ENCODE peak calls at places on chromosomes 2 and 18, in four cellular contexts. One of them, this sample, is unnamed.

GRCh38 chr18:50388988-50389387 is 14.1 kb downstream of the SKA1 start:
- DNase-seq in HepG2: no peak
- DNase-seq in H1: no peak
- DNase-seq in GM12878: no peak
- DNase-seq in this sample: no peak

GRCh38 chr18:6994719-6995430 is 122.7 kb downstream of the LAMA1 start:
- DNase-seq in HepG2: no peak
- DNase-seq in H1: no peak
- DNase-seq in GM12878: no peak
- DNase-seq in this sample: no peak

GRCh38 chr2:182763311-182763912 is 47.4 kb downstream of the DNAJC10 start:
- DNase-seq in HepG2: peak
- DNase-seq in H1: no peak
- DNase-seq in GM12878: no peak
- DNase-seq in this sample: peak

GRCh38 chr2:138447889-138448570 is 53.5 kb upstream of the SPOPL start:
- DNase-seq in HepG2: no peak
- DNase-seq in H1: no peak
- DNase-seq in GM12878: no peak
- DNase-seq in this sample: no peak

GRCh38 chr2:214005337-214005736 is 405.5 kb upstream of the VWC2L start:
- DNase-seq in GM12878: no peak
- DNase-seq in H1: no peak
- DNase-seq in HepG2: no peak
- DNase-seq in this sample: no peak

GRCh38 chr2:95271381-95271971 is 2.8 kb upstream of the PROM2 start:
- DNase-seq in H1: peak
- DNase-seq in GM12878: no peak
- DNase-seq in HepG2: no peak
- DNase-seq in this sample: no peak

GRCh38 chr2:36411962-36412444 is 56.4 kb downstream of the CRIM1 start:
- DNase-seq in GM12878: no peak
- DNase-seq in H1: peak
- DNase-seq in HepG2: no peak
- DNase-seq in this sample: no peak

GRCh38 chr2:108612514-108613183 is 78.4 kb downstream of the LIMS1 start:
- DNase-seq in HepG2: no peak
- DNase-seq in GM12878: peak
- DNase-seq in H1: no peak
- DNase-seq in this sample: no peak

GRCh38 chr18:63451774-63452173 is 25.0 kb upstream of the SERPINB5 start:
- DNase-seq in H1: no peak
- DNase-seq in HepG2: no peak
- DNase-seq in GM12878: no peak
- DNase-seq in this sample: no peak

GRCh38 chr2:231592636-231593145 is at the start of gene TEX44:
- DNase-seq in HepG2: no peak
- DNase-seq in GM12878: no peak
- DNase-seq in H1: no peak
- DNase-seq in this sample: no peak

GRCh38 chr18:5197461-5197860 is 404 bp upstream of the AKAIN1 start:
- DNase-seq in HepG2: no peak
- DNase-seq in GM12878: no peak
- DNase-seq in H1: no peak
- DNase-seq in this sample: no peak

GRCh38 chr2:187511356-187512315 is 42.6 kb downstream of the TFPI start:
- DNase-seq in H1: no peak
- DNase-seq in GM12878: no peak
- DNase-seq in HepG2: no peak
- DNase-seq in this sample: no peak

GRCh38 chr2:230619471-230619870 is 93.2 kb upstream of the CAB39 start:
- DNase-seq in H1: peak
- DNase-seq in HepG2: no peak
- DNase-seq in GM12878: no peak
- DNase-seq in this sample: no peak

GRCh38 chr2:45789317-45789716 is 137.8 kb downstream of the PRKCE start:
- DNase-seq in H1: no peak
- DNase-seq in GM12878: no peak
- DNase-seq in HepG2: no peak
- DNase-seq in this sample: no peak

GRCh38 chr2:102126660-102127059 is 15.9 kb upstream of the IL1R1 start:
- DNase-seq in HepG2: no peak
- DNase-seq in GM12878: no peak
- DNase-seq in H1: no peak
- DNase-seq in this sample: no peak

GRCh38 chr18:8044004-8044403 is 476.9 kb downstream of the PTPRM start:
- DNase-seq in GM12878: no peak
- DNase-seq in HepG2: no peak
- DNase-seq in H1: no peak
- DNase-seq in this sample: no peak

GRCh38 chr2:162293122-162293781 is 25.2 kb downstream of the IFIH1 start:
- DNase-seq in GM12878: no peak
- DNase-seq in H1: no peak
- DNase-seq in HepG2: no peak
- DNase-seq in this sample: no peak

GRCh38 chr2:232231514-232231913 is 147.0 kb upstream of the ALPP start:
- DNase-seq in GM12878: no peak
- DNase-seq in H1: peak
- DNase-seq in HepG2: no peak
- DNase-seq in this sample: no peak

DNA sequence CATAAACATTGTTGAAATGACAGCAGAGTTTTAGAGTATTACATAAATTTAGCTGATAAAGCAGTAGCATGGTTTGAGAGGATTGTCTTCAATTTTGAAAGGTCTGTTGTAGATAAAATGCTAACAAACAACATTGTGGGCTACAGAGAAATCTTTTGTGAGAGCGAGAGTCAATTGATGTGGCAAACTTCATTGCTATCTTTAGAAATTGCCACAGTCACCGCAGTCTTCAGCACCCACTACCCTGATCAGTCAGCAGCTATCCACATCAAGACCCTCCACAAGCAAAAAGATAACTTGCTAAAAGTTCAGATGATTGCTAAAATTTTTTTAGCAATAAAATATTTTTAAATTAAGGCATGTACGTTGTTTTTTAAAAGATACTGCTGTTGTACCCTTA is 17.5 kb downstream of the VRK2 start:
- DNase-seq in H1: no peak
- DNase-seq in GM12878: no peak
- DNase-seq in HepG2: no peak
- DNase-seq in this sample: no peak
- TF ChIP-seq SUZ12 in H1: no peak
- TF ChIP-seq SUZ12 in GM12878: no peak
- TF ChIP-seq SUZ12 in HepG2: no peak
- TF ChIP-seq SUZ12 in this sample: no peak

GRCh38 chr2:216217904-216218260 is 108.7 kb downstream of the XRCC5 start:
- DNase-seq in H1: no peak
- DNase-seq in HepG2: no peak
- DNase-seq in GM12878: no peak
- DNase-seq in this sample: no peak

GRCh38 chr2:216216951-216217903 is 108.1 kb downstream of the XRCC5 start:
- DNase-seq in HepG2: peak
- DNase-seq in H1: no peak
- DNase-seq in GM12878: no peak
- DNase-seq in this sample: no peak

GRCh38 chr2:216214768-216215167 is 105.6 kb downstream of the XRCC5 start:
- DNase-seq in GM12878: no peak
- DNase-seq in HepG2: no peak
- DNase-seq in H1: no peak
- DNase-seq in this sample: no peak

GRCh38 chr2:216219866-216220265 is 110.7 kb downstream of the XRCC5 start:
- DNase-seq in GM12878: no peak
- DNase-seq in HepG2: no peak
- DNase-seq in H1: no peak
- DNase-seq in this sample: no peak

DNA sequence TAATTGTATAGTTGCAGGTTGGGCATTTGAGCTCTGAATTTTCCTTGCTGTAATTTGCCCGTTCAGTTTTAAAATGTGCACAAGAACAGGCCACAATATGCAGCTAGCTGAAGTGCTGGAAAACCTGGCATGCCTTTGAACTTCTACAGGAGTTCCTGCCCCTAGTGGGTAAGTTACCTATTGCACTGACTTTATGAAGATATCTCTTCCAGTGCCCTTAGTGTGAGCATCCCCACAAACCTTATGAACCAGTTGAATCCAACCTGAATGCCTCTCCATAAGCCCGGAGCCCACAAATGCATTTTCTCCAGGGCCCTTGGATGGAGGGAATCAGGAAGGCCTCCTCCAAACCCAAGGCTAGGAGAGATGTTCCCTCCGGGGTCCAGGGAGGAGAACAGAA is 106.8 kb downstream of the XRCC5 start:
- DNase-seq in H1: no peak
- DNase-seq in HepG2: peak
- DNase-seq in GM12878: no peak
- DNase-seq in this sample: peak
- TF ChIP-seq YY1 in H1: no peak
- TF ChIP-seq YY1 in HepG2: no peak
- TF ChIP-seq YY1 in GM12878: no peak
- TF ChIP-seq YY1 in this sample: no peak

DNA sequence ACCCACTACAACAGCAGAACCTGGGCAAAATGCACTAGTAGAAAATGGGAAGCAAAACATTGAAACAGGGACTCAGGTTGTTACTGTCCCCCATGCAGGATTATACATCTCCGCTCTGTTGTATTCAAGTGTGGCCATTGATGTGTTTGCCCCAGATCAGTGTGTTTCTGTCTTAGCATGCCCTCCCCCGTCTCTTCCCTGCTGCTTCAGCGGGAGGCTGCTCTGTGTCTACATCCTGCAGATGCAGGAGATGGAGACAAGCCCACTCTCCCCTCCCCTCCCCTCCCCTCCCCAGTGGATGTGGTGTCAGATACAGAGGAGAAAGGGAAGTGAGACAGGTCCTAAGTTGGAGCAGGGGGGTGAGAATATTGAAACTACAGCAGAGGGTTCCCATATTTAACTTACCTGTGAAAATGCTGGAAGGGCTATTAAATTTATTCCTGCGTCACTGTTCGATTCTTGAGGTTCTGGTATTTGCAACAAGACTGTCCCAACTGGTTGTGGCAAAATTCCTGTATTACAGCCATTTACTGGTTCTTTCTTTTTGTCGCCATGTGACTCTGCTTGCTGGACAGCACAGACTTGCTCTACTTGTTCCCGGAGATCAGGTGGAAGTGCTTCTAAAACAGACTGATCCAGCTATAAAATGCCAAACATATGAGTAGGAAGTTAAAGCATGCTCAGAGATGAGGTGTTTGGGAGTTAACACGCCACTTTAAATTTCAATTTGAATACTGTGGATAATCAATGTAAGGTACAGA is 67.0 kb downstream of the EIF5B start:
- DNase-seq in H1: no peak
- DNase-seq in GM12878: no peak
- DNase-seq in HepG2: no peak
- DNase-seq in this sample: peak
- TF ChIP-seq SUZ12 in H1: no peak
- TF ChIP-seq SUZ12 in GM12878: no peak
- TF ChIP-seq SUZ12 in HepG2: no peak
- TF ChIP-seq SUZ12 in this sample: no peak

DNA sequence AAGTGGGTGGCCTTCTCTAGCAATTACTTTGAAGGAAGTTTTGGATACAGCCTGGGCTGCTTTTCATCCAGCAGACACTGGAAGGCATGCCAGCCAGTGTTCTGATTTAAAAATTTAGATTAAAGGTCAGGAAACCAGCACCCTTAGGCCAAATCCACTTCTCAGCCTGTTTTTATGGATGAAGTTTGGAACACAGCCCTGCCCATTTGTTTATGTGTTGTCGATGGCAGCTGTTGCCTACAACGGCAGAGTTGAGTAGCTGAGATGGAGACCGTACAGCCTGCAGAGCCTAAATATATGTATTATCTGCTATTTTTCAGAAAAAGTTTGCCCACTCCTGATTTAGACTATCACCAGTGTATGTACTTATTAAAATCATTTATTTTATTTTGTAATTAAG is 313.5 kb upstream of the ACVR2A start:
- DNase-seq in GM12878: no peak
- DNase-seq in H1: no peak
- DNase-seq in HepG2: no peak
- DNase-seq in this sample: no peak
- TF ChIP-seq YY1 in GM12878: no peak
- TF ChIP-seq YY1 in H1: no peak
- TF ChIP-seq YY1 in HepG2: no peak
- TF ChIP-seq YY1 in this sample: no peak

GRCh38 chr2:202632682-202633081 is 2.1 kb upstream of the FAM117B start:
- DNase-seq in HepG2: no peak
- DNase-seq in H1: no peak
- DNase-seq in GM12878: no peak
- DNase-seq in this sample: no peak

GRCh38 chr2:202634556-202635440 is at the start of gene FAM117B:
- DNase-seq in GM12878: peak
- DNase-seq in HepG2: peak
- DNase-seq in H1: peak
- DNase-seq in this sample: peak

GRCh38 chr2:202633470-202633869 is 1.3 kb upstream of the FAM117B start:
- DNase-seq in HepG2: no peak
- DNase-seq in GM12878: no peak
- DNase-seq in H1: no peak
- DNase-seq in this sample: no peak

GRCh38 chr2:202638710-202639109 is 3.9 kb downstream of the FAM117B start:
- DNase-seq in GM12878: no peak
- DNase-seq in HepG2: no peak
- DNase-seq in H1: no peak
- DNase-seq in this sample: no peak

GRCh38 chr2:202635441-202636296 is 900 bp downstream of the FAM117B start:
- DNase-seq in GM12878: peak
- DNase-seq in H1: peak
- DNase-seq in HepG2: peak
- DNase-seq in this sample: peak
- TF ChIP-seq SUZ12 in GM12878: no peak
- TF ChIP-seq SUZ12 in H1: no peak
- TF ChIP-seq SUZ12 in HepG2: no peak
- TF ChIP-seq SUZ12 in this sample: no peak

GRCh38 chr2:76930076-76930734 is 592.0 kb downstream of the LRRTM4 start:
- DNase-seq in H1: no peak
- DNase-seq in HepG2: no peak
- DNase-seq in GM12878: no peak
- DNase-seq in this sample: no peak
- TF ChIP-seq YY1 in H1: no peak
- TF ChIP-seq YY1 in HepG2: no peak
- TF ChIP-seq YY1 in GM12878: no peak
- TF ChIP-seq YY1 in this sample: no peak

GRCh38 chr2:222670191-222671038 is 1.0 kb upstream of the MOGAT1 start:
- DNase-seq in H1: no peak
- DNase-seq in HepG2: peak
- DNase-seq in GM12878: no peak
- DNase-seq in this sample: no peak
- TF ChIP-seq SUZ12 in H1: no peak
- TF ChIP-seq SUZ12 in HepG2: no peak
- TF ChIP-seq SUZ12 in GM12878: no peak
- TF ChIP-seq SUZ12 in this sample: no peak